ENCODE peak calls at places on chromosomes 4 and X, in four cellular contexts. O is A549, U is IMR-90, L is HepG2. G is an unnamed sample.

GRCh38 chr4:7153711-7154110 is 38.6 kb upstream of the SORCS2 start:
- DNase-seq in O (no peak), L (no peak), U (no peak), G (no peak)

GRCh38 chrX:34130501-34130900 is 1.6 kb downstream of the FAM47A start:
- DNase-seq in L (no peak), O (no peak), U (no peak), G (no peak)

GRCh38 chr4:63841266-63841665 is 568.0 kb downstream of the TECRL start:
- DNase-seq in L (no peak), O (no peak), U (no peak), G (no peak)

GRCh38 chr4:115790812-115791211 is 677.4 kb upstream of the NDST4 start:
- DNase-seq in U (no peak), O (no peak), L (no peak), G (no peak)

GRCh38 chrX:858542-859078 is 228.0 kb downstream of the SHOX start:
- DNase-seq in L (no peak), O (no peak), U (no peak), G (no peak)

GRCh38 chr4:3232001-3232400 is 17.0 kb upstream of the MSANTD1 start:
- DNase-seq in L (no peak), U (no peak), O (no peak), G (no peak)

GRCh38 chr4:108941914-108942379 is 179.1 kb upstream of the ETNPPL start:
- DNase-seq in L (no peak), U (no peak), O (no peak), G (no peak)

GRCh38 chr4:137909910-137910309 is 332.2 kb downstream of the SLC7A11 start:
- DNase-seq in U (no peak), L (no peak), O (no peak), G (peak; percentile 4)

GRCh38 chrX:38154818-38155217 is 65.9 kb downstream of the SRPX start:
- DNase-seq in U (no peak), L (no peak), O (no peak), G (no peak)

GRCh38 chrX:85111347-85111746 is 107.7 kb downstream of the APOOL start:
- DNase-seq in U (peak; percentile 5), O (no peak), L (no peak), G (peak; percentile 4)

GRCh38 chr4:10458190-10458589 is 964 bp upstream of the ZNF518B start:
- DNase-seq in O (no peak), U (no peak), L (no peak), G (peak; percentile 71)

GRCh38 chr4:25439913-25440477 is 62.9 kb downstream of the ANAPC4 start:
- DNase-seq in U (peak; percentile 68), O (peak; percentile 36), L (peak; percentile 43), G (peak; percentile 79)

GRCh38 chr4:80151981-80152380 is 45.3 kb upstream of the PRDM8 start:
- DNase-seq in O (no peak), U (no peak), L (no peak), G (no peak)

GRCh38 chrX:150148749-150149672 is 210.7 kb upstream of the EOLA2 start:
- DNase-seq in U (peak; percentile 16), L (no peak), O (no peak), G (no peak)

GRCh38 chrX:50799531-50799961 is 14.4 kb downstream of the SHROOM4 start:
- DNase-seq in U (peak; percentile 56), O (no peak), L (no peak), G (no peak)

GRCh38 chrX:96453139-96453538 is 231.5 kb upstream of the DIAPH2 start:
- DNase-seq in O (no peak), L (peak; percentile 2), U (no peak), G (no peak)

GRCh38 chrX:154434394-154435168 is 2.4 kb upstream of the GDI1 start:
- DNase-seq in L (no peak), O (no peak), U (no peak), G (no peak)

GRCh38 chr4:78939667-78940008 is 400 bp upstream of the PAQR3 start:
- DNase-seq in U (peak; percentile 12), L (no peak), O (no peak), G (no peak)

GRCh38 chrX:39258331-39258730 is 457.1 kb downstream of the MID1IP1 start:
- DNase-seq in L (no peak), O (no peak), U (no peak), G (peak; percentile 27)

GRCh38 chrX:71214604-71215334 is 8.3 kb upstream of the GJB1 start:
- DNase-seq in O (no peak), L (peak; percentile 90), U (no peak), G (no peak)

GRCh38 chr4:2637956-2638552 is 101.6 kb downstream of the FAM193A start:
- DNase-seq in O (no peak), L (no peak), U (no peak), G (no peak)

GRCh38 chr4:2285665-2286381 is 23.9 kb upstream of the MXD4 start:
- DNase-seq in U (no peak), L (no peak), O (no peak), G (no peak)

GRCh38 chr4:101279377-101279871 is 67.9 kb downstream of the PPP3CA start:
- DNase-seq in L (no peak), U (peak; percentile 97), O (no peak), G (no peak)

GRCh38 chr4:83255584-83255983 is 29.0 kb downstream of the COQ2 start:
- DNase-seq in L (no peak), U (peak; percentile 76), O (peak; percentile 32), G (no peak)

GRCh38 chr4:137674066-137674465 is 141.8 kb upstream of the PCDH18 start:
- DNase-seq in L (no peak), U (peak; percentile 77), O (no peak), G (no peak)

GRCh38 chrX:9311411-9312160 is 153.3 kb upstream of the TBL1X start:
- DNase-seq in U (peak; percentile 37), L (no peak), O (no peak), G (no peak)

GRCh38 chr4:176631611-176632010 is 161.1 kb downstream of the VEGFC start:
- DNase-seq in U (no peak), O (no peak), L (no peak), G (no peak)

GRCh38 chr4:150999091-150999490 is 16.0 kb downstream of the LRBA start:
- DNase-seq in U (no peak), L (no peak), O (no peak), G (no peak)

DNA sequence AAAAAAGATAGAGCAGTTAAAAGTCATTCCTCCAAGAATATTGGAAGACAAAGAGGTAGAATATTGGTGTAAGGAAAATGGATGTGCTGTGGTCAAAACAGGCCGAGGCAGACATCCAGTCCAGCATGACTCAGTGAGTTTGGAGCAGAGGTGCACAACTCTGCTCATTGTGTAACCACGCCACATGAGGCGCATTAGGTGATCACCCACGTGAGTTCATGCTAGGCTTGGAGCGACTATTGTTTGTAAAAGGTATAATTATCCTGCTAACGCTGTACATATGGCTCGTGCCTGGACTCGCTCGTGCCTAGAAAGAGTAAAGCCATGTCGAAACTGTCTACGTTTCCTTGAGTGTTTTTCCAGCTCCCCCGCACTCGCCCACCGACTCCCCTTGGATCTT is 23.9 kb downstream of the C4orf54 start:
- DNase-seq in L (peak; percentile 3), U (no peak), O (no peak), G (peak; percentile 31)
- TF ChIP-seq MAZ in L (no peak), U (no peak), O (no peak), G (no peak)

GRCh38 chrX:119729408-119730201 is 28.8 kb upstream of the SOWAHD start:
- DNase-seq in U (peak; percentile 64), L (peak; percentile 55), O (peak; percentile 46), G (peak; percentile 37)

GRCh38 chrX:119735467-119735866 is 22.9 kb upstream of the SOWAHD start:
- DNase-seq in O (no peak), L (no peak), U (no peak), G (no peak)

GRCh38 chrX:119736206-119736764 is 22.1 kb upstream of the SOWAHD start:
- DNase-seq in L (peak; percentile 56), U (peak; percentile 9), O (no peak), G (no peak)

DNA sequence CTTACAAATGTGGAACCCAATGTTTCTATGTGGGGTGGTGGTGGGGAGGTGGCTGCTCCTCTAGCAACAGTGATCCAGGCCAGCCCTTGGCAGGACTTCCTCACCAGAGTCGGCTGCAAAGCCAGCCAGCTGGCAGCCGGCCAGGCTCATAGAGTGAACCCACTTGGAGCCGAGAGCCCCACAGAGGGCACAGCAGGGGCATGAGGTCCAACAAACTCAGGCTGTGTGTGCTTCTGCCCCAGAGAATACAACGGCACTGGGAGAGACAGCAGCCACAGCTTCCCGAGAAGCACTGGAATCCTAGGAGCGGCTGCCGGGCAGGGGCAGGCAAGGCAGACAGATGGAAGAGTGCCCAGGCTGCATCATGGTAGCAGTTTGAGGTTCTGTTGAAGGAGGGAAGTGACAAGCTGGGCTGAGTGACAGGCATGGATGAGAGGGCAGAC is 23.5 kb upstream of the SOWAHD start:
- DNase-seq in O (no peak), U (no peak), L (no peak), G (no peak)
- TF ChIP-seq MAZ in O (no peak), U (no peak), L (no peak), G (no peak)

GRCh38 chr4:88136249-88136648 is 22.2 kb downstream of the ABCG2 start:
- DNase-seq in O (no peak), U (no peak), L (no peak), G (no peak)

GRCh38 chr4:88135362-88135663 is 23.1 kb downstream of the ABCG2 start:
- DNase-seq in U (no peak), L (no peak), O (no peak), G (no peak)

GRCh38 chr4:88134536-88135361 is 23.7 kb downstream of the ABCG2 start:
- DNase-seq in O (no peak), L (no peak), U (no peak), G (no peak)

GRCh38 chr4:88130003-88130402 is 28.4 kb downstream of the ABCG2 start:
- DNase-seq in U (no peak), O (no peak), L (no peak), G (no peak)

DNA sequence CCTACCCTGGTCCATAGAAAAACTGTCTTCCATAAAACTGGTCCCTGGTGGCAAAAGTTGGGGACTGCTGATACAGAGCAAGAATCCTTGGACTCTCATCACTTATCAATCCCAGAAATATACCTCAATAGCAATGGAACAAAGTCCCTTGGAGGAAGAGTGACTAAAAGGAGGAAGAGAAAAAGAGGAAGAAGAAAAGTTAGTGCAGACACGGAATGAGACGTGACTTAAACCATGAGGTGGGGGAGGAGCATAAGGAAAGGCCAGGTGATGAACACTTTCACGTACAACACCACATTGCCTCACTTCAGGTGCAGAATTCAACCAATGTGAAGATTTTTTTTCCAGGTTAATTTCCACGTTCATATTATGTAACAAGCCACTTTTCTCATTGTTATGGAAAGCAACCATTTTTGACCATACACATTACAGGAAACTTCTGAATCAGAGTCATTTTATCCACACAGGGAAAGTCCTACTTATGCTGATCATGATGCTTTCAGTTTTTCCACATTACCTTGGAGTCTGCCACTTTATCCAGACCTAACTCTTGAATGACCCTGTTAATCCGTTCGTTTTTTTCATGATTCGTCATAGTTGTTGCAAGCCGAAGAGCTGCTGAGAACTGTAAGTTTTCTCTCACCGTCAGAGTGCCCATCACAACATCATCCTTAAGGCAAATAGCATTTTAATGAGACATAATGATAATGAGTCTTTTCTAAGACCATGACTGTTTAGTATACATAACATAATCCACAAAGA is 27.7 kb downstream of the ABCG2 start:
- DNase-seq in O (no peak), U (no peak), L (no peak), G (no peak)
- TF ChIP-seq MAZ in O (no peak), U (no peak), L (no peak), G (no peak)

GRCh38 chr4:140357868-140358267 is 15.6 kb upstream of the SCOC start:
- DNase-seq in U (no peak), O (no peak), L (no peak), G (no peak)

GRCh38 chr4:140361099-140361498 is 12.3 kb upstream of the SCOC start:
- DNase-seq in O (no peak), L (no peak), U (no peak), G (no peak)

GRCh38 chr4:140363051-140363450 is 10.4 kb upstream of the SCOC start:
- DNase-seq in O (no peak), L (peak; percentile 78), U (no peak), G (no peak)

GRCh38 chr4:140358281-140358680 is 15.2 kb upstream of the SCOC start:
- DNase-seq in O (no peak), L (no peak), U (no peak), G (no peak)

GRCh38 chr4:140359571-140360427 is 13.6 kb upstream of the SCOC start:
- DNase-seq in L (peak; percentile 78), U (peak; percentile 81), O (peak; percentile 45), G (peak; percentile 88)
- TF ChIP-seq MAZ in L (no peak), U (no peak), O (no peak), G (no peak)

G was measured in K562.